ENCODE peak calls at places on chromosomes 3 and 15, in nine cellular contexts. R, C, A, E, G, Q, O, T and S are unnamed samples. For H3K4me1 and H3K27me3, the result is how much of the 10 kb centered on the place peaks cover.

GRCh38 chr15:90058308-90058707 is 44.0 kb downstream of the IDH2 start:
- DNase-seq in C (no peak), E (no peak), G (no peak), O (no peak), R (no peak), T (no peak), A (no peak), Q (no peak), S (no peak)

GRCh38 chr15:76163429-76164020 is 103.7 kb downstream of the TMEM266 start:
- DNase-seq in G (peak), R (peak), C (peak), T (no peak), O (peak), Q (no peak), A (no peak), E (peak), S (no peak)

GRCh38 chr3:25252291-25252690 is 175.8 kb upstream of the RARB start:
- DNase-seq in R (no peak), E (no peak), C (no peak), A (no peak), Q (no peak), T (no peak), O (no peak), G (no peak), S (no peak)

GRCh38 chr3:127053450-127053849 is 70.5 kb downstream of the PLXNA1 start:
- DNase-seq in R (peak), C (no peak), A (no peak), Q (no peak), E (peak), O (no peak), G (no peak), T (no peak), S (no peak)

GRCh38 chr15:59501531-59502113 is 63.6 kb downstream of the FAM81A start:
- DNase-seq in R (no peak), T (peak), A (peak), G (peak), E (no peak), O (no peak), Q (peak), C (peak), S (no peak)

GRCh38 chr3:69463546-69463945 is 77.7 kb upstream of the FRMD4B start:
- DNase-seq in E (no peak), A (no peak), T (no peak), C (no peak), O (no peak), G (no peak), Q (no peak), R (no peak), S (no peak)

GRCh38 chr15:39315200-39315599 is 265.7 kb upstream of the THBS1 start:
- DNase-seq in A (no peak), R (no peak), C (no peak), E (no peak), T (no peak), G (no peak), Q (no peak), O (no peak), S (no peak)

GRCh38 chr15:44289352-44289790 is 852 bp downstream of the GOLM2 start:
- DNase-seq in R (no peak), C (no peak), Q (no peak), G (no peak), T (peak), A (no peak), E (no peak), O (no peak), S (no peak)

GRCh38 chr3:27312044-27312668 is 57.0 kb downstream of the NEK10 start:
- DNase-seq in Q (peak), O (no peak), R (no peak), T (peak), E (no peak), G (peak), C (peak), A (peak), S (no peak)

GRCh38 chr3:194205675-194206133 is 69.8 kb downstream of the HES1 start:
- DNase-seq in E (no peak), G (no peak), A (no peak), T (peak), C (no peak), Q (peak), R (no peak), O (no peak), S (no peak)

GRCh38 chr3:100973594-100973993 is 19.6 kb downstream of the ABI3BP start:
- DNase-seq in T (no peak), O (no peak), A (no peak), C (no peak), E (no peak), Q (no peak), G (no peak), R (no peak), S (no peak)

GRCh38 chr15:92655178-92655995 is at the start of gene FAM174B:
- DNase-seq in A (peak), C (no peak), E (peak), T (peak), O (no peak), Q (peak), G (no peak), R (peak), S (no peak)

GRCh38 chr15:48541659-48542334 is 103.7 kb downstream of the FBN1 start:
- DNase-seq in A (no peak), T (peak), C (peak), G (peak), Q (no peak), E (no peak), O (peak), R (no peak), S (no peak)

GRCh38 chr3:70811880-70812279 is 499.4 kb upstream of the MDFIC2 start:
- DNase-seq in C (no peak), T (peak), R (no peak), G (peak), E (no peak), A (peak), Q (no peak), O (no peak), S (no peak)

GRCh38 chr3:14405886-14406238 is 3.5 kb downstream of the SLC6A6 start:
- DNase-seq in T (no peak), G (no peak), E (no peak), O (no peak), R (no peak), A (no peak), Q (no peak), C (no peak), S (no peak)

GRCh38 chr3:66762888-66763287 is 235.2 kb upstream of the KBTBD8 start:
- DNase-seq in C (no peak), O (no peak), A (no peak), G (no peak), E (no peak), T (no peak), R (no peak), Q (no peak), S (no peak)

GRCh38 chr3:28124882-28125281 is 116.5 kb upstream of the CMC1 start:
- DNase-seq in G (no peak), T (no peak), O (no peak), Q (no peak), E (no peak), A (no peak), R (no peak), C (no peak), S (no peak)

GRCh38 chr3:99586680-99587079 is 51.7 kb upstream of the COL8A1 start:
- DNase-seq in A (no peak), E (no peak), R (no peak), O (no peak), T (peak), Q (no peak), C (no peak), G (no peak), S (no peak)

GRCh38 chr3:115693868-115694267 is 70.6 kb downstream of the GAP43 start:
- DNase-seq in O (no peak), R (no peak), C (no peak), T (no peak), G (no peak), E (no peak), A (no peak), Q (no peak), S (no peak)

GRCh38 chr15:77530576-77530975 is 102.1 kb downstream of the LINGO1 start:
- DNase-seq in A (no peak), O (no peak), E (peak), R (no peak), Q (no peak), C (no peak), G (no peak), T (no peak), S (no peak)

GRCh38 chr15:99474981-99475753 is 90.6 kb upstream of the MEF2A start:
- DNase-seq in T (no peak), C (no peak), O (no peak), R (no peak), Q (no peak), A (no peak), E (no peak), G (no peak), S (no peak)

GRCh38 chr15:98455899-98456298 is 192.4 kb upstream of the IGF1R start:
- DNase-seq in G (no peak), E (no peak), C (no peak), R (no peak), T (peak), A (no peak), O (no peak), Q (no peak), S (no peak)

GRCh38 chr3:194275721-194276120 is 75.4 kb downstream of the CPN2 start:
- DNase-seq in A (no peak), C (no peak), E (peak), O (no peak), Q (no peak), G (no peak), R (peak), T (no peak), S (no peak)

GRCh38 chr3:14792691-14793121 is 26.1 kb upstream of the FGD5 start:
- DNase-seq in A (no peak), E (peak), R (no peak), O (no peak), Q (no peak), G (no peak), T (no peak), C (no peak), S (no peak)

GRCh38 chr3:76954412-76954811 is 85.5 kb upstream of the ROBO2 start:
- DNase-seq in T (no peak), R (no peak), A (no peak), O (no peak), Q (no peak), E (no peak), C (no peak), G (peak), S (no peak)

GRCh38 chr3:53153914-53154434 is 7.0 kb upstream of the PRKCD start:
- DNase-seq in E (no peak), O (no peak), A (no peak), C (no peak), G (no peak), T (peak), Q (no peak), R (no peak), S (no peak)

GRCh38 chr3:53151870-53152269 is 9.1 kb upstream of the PRKCD start:
- DNase-seq in E (no peak), T (no peak), O (no peak), Q (no peak), R (no peak), G (no peak), C (no peak), A (no peak), S (no peak)

GRCh38 chr3:53153267-53153823 is 7.7 kb upstream of the PRKCD start:
- DNase-seq in T (no peak), R (no peak), Q (no peak), A (no peak), O (no peak), E (no peak), G (no peak), C (no peak), S (no peak)

GRCh38 chr3:53151465-53151864 is 9.5 kb upstream of the PRKCD start:
- DNase-seq in E (no peak), O (no peak), T (no peak), G (no peak), A (no peak), C (no peak), R (no peak), Q (no peak), S (no peak)

GRCh38 chr3:53152316-53152715 is 8.7 kb upstream of the PRKCD start:
- DNase-seq in E (no peak), A (no peak), C (no peak), O (no peak), G (no peak), T (no peak), R (no peak), Q (no peak), S (no peak)
- H3K4me1 ChIP-seq in E (under half), A (under half), C (under half), O (under half), G (under half), T (under half), R (under half), Q (under half), S (under half)

GRCh38 chr15:31297221-31297879 is 29.3 kb upstream of the KLF13 start:
- DNase-seq in E (peak), O (no peak), G (no peak), Q (no peak), A (no peak), T (no peak), C (no peak), R (no peak), S (no peak)
- H3K27ac ChIP-seq in E (no peak), O (no peak), G (no peak), Q (no peak), A (no peak), T (no peak), C (no peak), R (no peak), S (no peak)

GRCh38 chr15:41494922-41495735 is 1.5 kb downstream of the ITPKA start:
- DNase-seq in A (no peak), Q (peak), R (no peak), G (no peak), E (no peak), T (no peak), C (no peak), O (no peak), S (no peak)
- H3K27me3 ChIP-seq in A (under half), Q (half or more), R (under half), G (under half), E (half or more), T (under half), C (under half), O (under half), S (under half)

DNA sequence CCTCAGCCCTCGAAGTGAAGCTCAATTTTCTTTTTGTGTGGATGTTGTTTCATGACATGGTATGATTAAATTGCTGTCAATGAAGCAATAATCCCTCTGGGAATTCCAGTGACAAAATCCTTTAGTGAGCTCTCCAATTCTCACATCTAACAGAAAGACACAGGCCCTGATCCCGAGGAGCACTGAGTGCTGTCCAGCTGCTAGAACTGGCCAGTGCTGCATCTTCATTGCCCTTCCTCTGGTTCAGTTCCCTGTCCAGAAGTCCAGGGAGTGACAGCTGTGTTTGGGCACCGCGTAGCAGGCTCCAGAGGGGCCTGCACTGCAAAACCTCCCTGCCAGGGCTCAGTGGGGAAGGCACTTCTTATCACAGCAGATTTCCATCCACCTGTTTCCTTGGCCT is 516.8 kb upstream of the ATP11B start:
- DNase-seq in E (no peak), A (no peak), R (no peak), T (no peak), C (no peak), O (no peak), G (no peak), Q (no peak), S (no peak)
- H3K4me1 ChIP-seq in E (under half), A (under half), R (under half), T (under half), C (under half), O (under half), G (under half), Q (under half), S (under half)

GRCh38 chr3:5275529-5275928 is 88.0 kb downstream of the EDEM1 start:
- DNase-seq in C (no peak), A (no peak), O (no peak), G (peak), R (no peak), T (peak), Q (no peak), E (no peak), S (no peak)
- H3K27ac ChIP-seq in C (no peak), A (no peak), O (no peak), G (no peak), R (no peak), T (no peak), Q (no peak), E (no peak), S (no peak)

DNA sequence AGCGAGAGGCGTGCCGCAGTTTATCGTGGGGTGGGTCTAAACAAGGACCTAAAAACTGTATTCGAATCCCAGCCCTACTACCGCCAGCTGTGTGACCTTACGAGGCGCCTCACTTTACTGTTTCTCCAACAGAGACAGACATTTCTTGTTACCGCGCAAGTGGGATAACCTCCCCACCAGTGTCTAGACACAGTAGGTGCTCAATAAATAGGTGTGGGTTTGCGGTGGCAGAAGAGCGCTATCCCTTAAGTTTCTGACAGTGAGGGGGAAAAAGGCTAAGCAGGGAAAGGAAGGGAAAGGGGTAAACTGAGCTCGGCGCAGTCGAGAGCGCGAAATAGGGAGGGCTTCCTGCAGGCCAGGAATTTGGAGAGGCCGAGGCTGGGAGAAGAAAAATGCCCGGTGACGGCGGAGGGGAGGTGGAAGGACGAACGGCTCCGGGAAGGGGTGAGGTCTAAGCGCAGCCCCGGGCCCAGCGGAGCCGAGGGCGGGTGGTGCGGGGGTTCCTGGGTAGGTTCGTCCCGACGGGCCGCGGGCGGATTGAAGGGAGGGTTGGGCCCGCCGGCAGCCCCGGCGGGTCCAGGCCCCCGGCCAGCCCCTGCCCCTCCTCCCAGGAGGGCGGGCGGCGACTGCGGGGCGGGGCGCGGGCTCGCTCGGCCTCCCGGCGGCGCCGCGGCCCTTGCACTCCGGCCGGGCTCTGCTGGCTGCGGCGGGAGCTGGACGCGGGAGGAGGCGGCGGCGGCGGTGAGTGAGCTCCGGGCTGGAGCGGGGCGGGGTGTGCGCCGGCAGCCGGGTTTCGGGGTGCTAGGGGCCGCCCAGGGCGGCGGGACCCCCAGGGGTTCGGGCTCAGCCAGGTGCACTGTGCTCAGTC is at the start of gene CGNL1:
- DNase-seq in E (peak), R (peak), G (no peak), T (peak), A (no peak), Q (peak), O (peak), C (peak), S (no peak)
- H3K27me3 ChIP-seq in E (under half), R (under half), G (half or more), T (under half), A (under half), Q (under half), O (under half), C (under half), S (under half)